ENCODE peak calls at places on chromosomes 1 and 21, in five cellular contexts. N is brain microvascular endothelial cell; Y is amygdala; D is activated gamma-delta T cell treated with anti-CD3 and anti-CD28 coated beads, Interleukin-2, amount 50 U/mL, for 16 hours; B is effector memory CD8-positive, alpha-beta T cell. S is an unnamed sample.

GRCh38 chr1:113905435-113905861 is 322 bp downstream of the DCLRE1B start:
- DNase-seq in B (no peak), N (no peak), D (peak; percentile 3), Y (peak; percentile 63), S (no peak)

GRCh38 chr1:108817016-108817415 is 39.9 kb downstream of the AKNAD1 start:
- DNase-seq in D (no peak), N (peak; percentile 7), B (no peak), Y (peak; percentile 23), S (peak; percentile 62)

GRCh38 chr21:43691801-43692200 is 27.1 kb upstream of the PDXK start:
- DNase-seq in N (no peak), B (no peak), D (no peak), Y (no peak), S (no peak)

GRCh38 chr21:43331962-43332458 is 94.9 kb downstream of the SIK1 start:
- DNase-seq in B (no peak), D (no peak), N (peak; percentile 99), Y (peak; percentile 80), S (peak; percentile 80)

GRCh38 chr1:210626341-210626740 is 297.6 kb downstream of the HHAT start:
- DNase-seq in Y (no peak), N (no peak), B (no peak), D (no peak), S (no peak)

GRCh38 chr21:39263372-39263771 is 50.1 kb downstream of the BRWD1 start:
- DNase-seq in B (no peak), Y (no peak), D (no peak), N (no peak), S (no peak)

GRCh38 chr1:147821883-147822282 is 61.5 kb upstream of the GJA5 start:
- DNase-seq in N (no peak), B (no peak), D (no peak), Y (no peak), S (no peak)

GRCh38 chr1:21338568-21339401 is 48.5 kb upstream of the ECE1 start:
- DNase-seq in D (no peak), B (no peak), Y (no peak), N (no peak), S (no peak)

GRCh38 chr1:96804649-96805048 is 83.1 kb downstream of the PTBP2 start:
- DNase-seq in Y (no peak), B (no peak), N (no peak), D (no peak), S (no peak)

GRCh38 chr1:226310637-226311195 is 1.8 kb upstream of the LIN9 start:
- DNase-seq in N (no peak), Y (no peak), B (no peak), D (no peak), S (no peak)

GRCh38 chr1:93219443-93219842 is 38.9 kb downstream of the CCDC18 start:
- DNase-seq in D (no peak), Y (no peak), B (no peak), N (no peak), S (no peak)

GRCh38 chr1:167128261-167129227 is 34.7 kb downstream of the STYXL2 start:
- DNase-seq in D (no peak), Y (no peak), N (no peak), B (no peak), S (no peak)

GRCh38 chr1:154993572-154994268 is at the start of gene LENEP:
- DNase-seq in D (no peak), N (no peak), Y (no peak), B (no peak), S (no peak)

GRCh38 chr1:3319874-3320245 is 134.6 kb upstream of the ARHGEF16 start:
- DNase-seq in D (no peak), N (peak; percentile 73), B (no peak), Y (no peak), S (no peak)

GRCh38 chr1:208189183-208189582 is 55.0 kb downstream of the PLXNA2 start:
- DNase-seq in B (no peak), Y (no peak), N (no peak), D (no peak), S (no peak)

GRCh38 chr1:36984675-36985074 is 49.6 kb downstream of the GRIK3 start:
- DNase-seq in D (no peak), B (no peak), N (no peak), Y (no peak), S (no peak)

GRCh38 chr1:10338611-10339010 is 60.3 kb upstream of the PGD start:
- DNase-seq in B (no peak), N (no peak), D (no peak), Y (no peak), S (no peak)

GRCh38 chr1:190353538-190354101 is 124.0 kb downstream of the BRINP3 start:
- DNase-seq in N (no peak), Y (no peak), D (no peak), B (no peak), S (no peak)

GRCh38 chr21:33127154-33127893 is 57.4 kb downstream of the OLIG1 start:
- DNase-seq in B (peak; percentile 54), N (peak; percentile 47), D (peak; percentile 24), Y (peak; percentile 80), S (peak; percentile 79)

GRCh38 chr1:1157914-1158710 is 15.6 kb upstream of the TTLL10 start:
- DNase-seq in N (no peak), Y (peak; percentile 78), D (no peak), B (peak; percentile 40), S (peak; percentile 70)

GRCh38 chr1:119623651-119624050 is 24.4 kb downstream of the ZNF697 start:
- DNase-seq in B (no peak), D (no peak), N (no peak), Y (no peak), S (no peak)

GRCh38 chr1:202238914-202239313 is 45.3 kb downstream of the LGR6 start:
- DNase-seq in B (no peak), D (no peak), Y (no peak), N (no peak), S (no peak)

GRCh38 chr21:33892853-33893252 is 22.8 kb downstream of the ATP5PO start:
- DNase-seq in D (no peak), B (no peak), N (no peak), Y (no peak), S (no peak)

GRCh38 chr1:116521186-116521585 is 49.6 kb downstream of the CD58 start:
- DNase-seq in Y (no peak), N (peak; percentile 22), D (no peak), B (no peak), S (no peak)

GRCh38 chr21:45970674-45971486 is 10.7 kb upstream of the COL6A1 start:
- DNase-seq in Y (no peak), D (peak; percentile 47), B (peak; percentile 43), N (no peak), S (no peak)

GRCh38 chr1:99217599-99217998 is 46.7 kb upstream of the PLPPR4 start:
- DNase-seq in Y (no peak), B (no peak), N (no peak), D (no peak), S (no peak)